ENCODE peak calls at places on chromosomes 12 and 14, in four cellular contexts. I is fibroblast of villous mesenchyme, W is NCI-H1694 treated with DMSO at 0.1 percent for 48 hours, V is left lung. M is an unnamed sample.

GRCh38 chr12:116245189-116245588 is 32.3 kb downstream of the MED13L start:
- DNase-seq in I (peak; percentile 26), W (no peak), V (no peak), M (no peak)

GRCh38 chr14:73662439-73663056 is 17.8 kb downstream of the DNAL1 start:
- DNase-seq in I (peak; percentile 89), W (no peak), V (peak; percentile 41), M (peak; percentile 31)

GRCh38 chr14:24339284-24340151 is at the start of gene RIPK3:
- DNase-seq in I (no peak), W (no peak), V (peak; percentile 79), M (no peak)

GRCh38 chr14:104183796-104184195 is 45.4 kb downstream of the KIF26A start:
- DNase-seq in I (no peak), W (no peak), V (no peak), M (no peak)

GRCh38 chr12:53252349-53252916 is 15.7 kb upstream of the ESPL1 start:
- DNase-seq in I (no peak), W (no peak), V (peak; percentile 60), M (no peak)

GRCh38 chr12:561908-562593 is 101.2 kb downstream of the NINJ2 start:
- DNase-seq in I (no peak), W (no peak), V (peak; percentile 83), M (no peak)

GRCh38 chr14:93239869-93240677 is 33.0 kb downstream of the UBR7 start:
- DNase-seq in I (peak; percentile 81), W (no peak), V (no peak), M (no peak)

GRCh38 chr12:26831959-26832816 is 806 bp downstream of the ITPR2 start:
- DNase-seq in I (peak; percentile 76), W (peak; percentile 23), V (peak; percentile 69), M (peak; percentile 62)

GRCh38 chr12:61870658-61871559 is 389.3 kb upstream of the USP15 start:
- DNase-seq in I (no peak), W (no peak), V (no peak), M (no peak)

GRCh38 chr12:120225852-120226640 is 25.1 kb upstream of the RPLP0 start:
- DNase-seq in I (no peak), W (no peak), V (peak; percentile 77), M (no peak)

GRCh38 chr12:104846056-104846762 is 111.9 kb downstream of the SLC41A2 start:
- DNase-seq in I (peak; percentile 4), W (no peak), V (no peak), M (no peak)

GRCh38 chr12:28014196-28014595 is 41.7 kb upstream of the PTHLH start:
- DNase-seq in I (no peak), W (no peak), V (no peak), M (no peak)

GRCh38 chr14:104103061-104104005 is 17.8 kb downstream of the ASPG start:
- DNase-seq in I (no peak), W (no peak), V (no peak), M (no peak)

GRCh38 chr12:82176016-82176415 is 182.2 kb downstream of the CCDC59 start:
- DNase-seq in I (no peak), W (peak; percentile 29), V (no peak), M (no peak)

GRCh38 chr12:26870491-26871419 is 37.8 kb upstream of the ITPR2 start:
- DNase-seq in I (peak; percentile 95), W (no peak), V (peak; percentile 33), M (no peak)

GRCh38 chr12:102406033-102406584 is 74.3 kb downstream of the IGF1 start:
- DNase-seq in I (no peak), W (peak; percentile 80), V (no peak), M (no peak)

GRCh38 chr12:15928345-15928744 is 17.2 kb downstream of the DERA start:
- DNase-seq in I (peak; percentile 60), W (no peak), V (no peak), M (no peak)

GRCh38 chr14:100297320-100298300 is 8.6 kb downstream of the SLC25A29 start:
- DNase-seq in I (peak; percentile 93), W (no peak), V (peak; percentile 87), M (peak; percentile 71)

GRCh38 chr12:115870021-115870420 is 407.5 kb downstream of the MED13L start:
- DNase-seq in I (no peak), W (no peak), V (no peak), M (no peak)

GRCh38 chr12:52184813-52185212 is 7.0 kb downstream of the KRT80 start:
- DNase-seq in I (peak; percentile 28), W (no peak), V (no peak), M (no peak)